ENCODE peak calls at places on chromosomes 12 and 14, in four cellular contexts. A is substantia nigra; K is stimulated activated CD4-positive, alpha-beta T cell treated with anti-CD3 and anti-CD28 coated beads, Interleukin-2, amount 100 ng/mL, for 48 hours; P is heart left ventricle. V is an unnamed sample.

GRCh38 chr14:23544511-23545447 is 6.8 kb downstream of the ZFHX2 start:
- DNase-seq in A (no peak), K (no peak), P (peak; percentile 62), V (no peak)

GRCh38 chr12:124441443-124442190 is 125.8 kb downstream of the NCOR2 start:
- DNase-seq in A (no peak), K (no peak), P (no peak), V (no peak)

GRCh38 chr12:116080415-116080814 is 197.1 kb downstream of the MED13L start:
- DNase-seq in A (no peak), K (no peak), P (no peak), V (no peak)

GRCh38 chr12:49288412-49288853 is 6.5 kb upstream of the PRPH start:
- DNase-seq in A (peak; percentile 8), K (peak; percentile 65), P (peak; percentile 41), V (peak; percentile 67)

GRCh38 chr12:75781532-75782046 is 250.0 kb downstream of the PHLDA1 start:
- DNase-seq in A (no peak), K (no peak), P (no peak), V (no peak)

GRCh38 chr14:91154851-91155625 is 41.2 kb downstream of the DGLUCY start:
- DNase-seq in A (no peak), K (no peak), P (peak; percentile 63), V (no peak)

GRCh38 chr12:55385911-55386310 is 14.4 kb upstream of the OR6C65 start:
- DNase-seq in A (no peak), K (no peak), P (no peak), V (no peak)

GRCh38 chr12:119705182-119705581 is 37.2 kb downstream of the PRKAB1 start:
- DNase-seq in A (no peak), K (no peak), P (no peak), V (no peak)

GRCh38 chr12:65511134-65511912 is 232.8 kb downstream of the MSRB3 start:
- DNase-seq in A (no peak), K (no peak), P (peak; percentile 71), V (no peak)

GRCh38 chr14:87409401-87409800 is 583.6 kb downstream of the GALC start:
- DNase-seq in A (no peak), K (no peak), P (no peak), V (no peak)

GRCh38 chr12:94254270-94254669 is 105.9 kb downstream of the PLXNC1 start:
- DNase-seq in A (no peak), K (no peak), P (no peak), V (no peak)

GRCh38 chr14:92397839-92398564 is 75.0 kb downstream of the SLC24A4 start:
- DNase-seq in A (no peak), K (no peak), P (no peak), V (no peak)

GRCh38 chr12:43104524-43104923 is 447.5 kb downstream of the ADAMTS20 start:
- DNase-seq in A (no peak), K (no peak), P (no peak), V (no peak)

GRCh38 chr12:112992541-112993398 is 14.5 kb downstream of the OAS2 start:
- DNase-seq in A (no peak), K (peak; percentile 55), P (peak; percentile 54), V (peak; percentile 50)

GRCh38 chr14:51473808-51474207 is 177.9 kb upstream of the FRMD6 start:
- DNase-seq in A (no peak), K (no peak), P (no peak), V (no peak)

GRCh38 chr14:77014004-77014604 is 14.4 kb downstream of the IRF2BPL start:
- DNase-seq in A (peak; percentile 13), K (no peak), P (peak; percentile 79), V (no peak)

GRCh38 chr12:50314629-50315312 is 31.5 kb upstream of the LIMA1 start:
- DNase-seq in A (no peak), K (no peak), P (no peak), V (peak; percentile 8)